ENCODE peak calls at places on chromosomes 4 and X, in nine cellular contexts. Y is PC-3, M is GM20000, H is cardiac fibroblast, V is esophagus squamous epithelium, U is A549, K is fibroblast of the aortic adventitia, L is foreskin keratinocyte, I is body of pancreas. E is an unnamed sample.

GRCh38 chrX:107628662-107629532 is 587 bp downstream of the PRPS1 start:
- DNase-seq in Y (peak; percentile 60), M (peak; percentile 36), H (peak; percentile 28), V (no peak), U (peak; percentile 50), K (no peak), L (peak; percentile 56), I (peak; percentile 33), E (peak; percentile 27)

GRCh38 chr4:63226236-63226635 is 1183.0 kb downstream of the TECRL start:
- DNase-seq in Y (no peak), M (no peak), H (no peak), V (no peak), U (no peak), K (no peak), L (no peak), I (no peak), E (no peak)

GRCh38 chrX:50973199-50973598 is 62.7 kb downstream of the BMP15 start:
- DNase-seq in Y (no peak), M (no peak), H (no peak), V (no peak), U (no peak), K (no peak), L (no peak), I (no peak), E (no peak)

GRCh38 chr4:113869743-113870375 is 108.3 kb upstream of the CAMK2D start:
- DNase-seq in Y (peak; percentile 40), M (peak; percentile 23), H (no peak), V (no peak), U (no peak), K (peak; percentile 54), L (peak; percentile 76), I (no peak), E (no peak)

GRCh38 chrX:54945224-54945623 is 24.6 kb downstream of the TRO start:
- DNase-seq in Y (no peak), M (no peak), H (no peak), V (no peak), U (no peak), K (no peak), L (no peak), I (no peak), E (no peak)

GRCh38 chr4:174707897-174708296 is 121.2 kb downstream of the GLRA3 start:
- DNase-seq in Y (no peak), M (no peak), H (peak; percentile 21), V (no peak), U (no peak), K (no peak), L (no peak), I (no peak), E (no peak)

GRCh38 chr4:88706574-88706973 is 8.9 kb upstream of the NAP1L5 start:
- DNase-seq in Y (peak; percentile 67), M (no peak), H (peak; percentile 83), V (no peak), U (peak; percentile 58), K (peak; percentile 82), L (no peak), I (peak; percentile 54), E (peak; percentile 23)

GRCh38 chr4:15586046-15586445 is 69.1 kb downstream of the FBXL5 start:
- DNase-seq in Y (no peak), M (no peak), H (no peak), V (no peak), U (no peak), K (no peak), L (no peak), I (no peak), E (no peak)

GRCh38 chrX:9396930-9397329 is 67.9 kb upstream of the TBL1X start:
- DNase-seq in Y (peak; percentile 28), M (no peak), H (peak; percentile 30), V (no peak), U (peak; percentile 63), K (peak; percentile 18), L (no peak), I (no peak), E (no peak)

GRCh38 chr4:8694651-8695151 is 102.1 kb downstream of the CPZ start:
- DNase-seq in Y (no peak), M (no peak), H (no peak), V (no peak), U (no peak), K (no peak), L (no peak), I (no peak), E (no peak)

GRCh38 chrX:20221902-20222301 is 44.8 kb downstream of the RPS6KA3 start:
- DNase-seq in Y (peak; percentile 47), M (no peak), H (peak; percentile 14), V (no peak), U (peak; percentile 86), K (peak; percentile 19), L (no peak), I (peak; percentile 49), E (no peak)

GRCh38 chrX:65586491-65586890 is 51.9 kb upstream of the LAS1L start:
- DNase-seq in Y (peak; percentile 81), M (no peak), H (peak; percentile 37), V (no peak), U (no peak), K (peak; percentile 38), L (no peak), I (no peak), E (no peak)

GRCh38 chrX:130688360-130688759 is 214.6 kb downstream of the ENOX2 start:
- DNase-seq in Y (no peak), M (no peak), H (no peak), V (no peak), U (no peak), K (no peak), L (no peak), I (no peak), E (no peak)

GRCh38 chr4:123843137-123843536 is 446.5 kb downstream of the SPRY1 start:
- DNase-seq in Y (no peak), M (no peak), H (peak; percentile 33), V (no peak), U (no peak), K (peak; percentile 65), L (no peak), I (no peak), E (no peak)

GRCh38 chr4:91116861-91117260 is 989.7 kb downstream of the CCSER1 start:
- DNase-seq in Y (peak; percentile 48), M (no peak), H (peak; percentile 31), V (no peak), U (peak; percentile 6), K (no peak), L (peak; percentile 33), I (no peak), E (no peak)

GRCh38 chr4:52059372-52059771 is 8.3 kb downstream of the SPATA18 start:
- DNase-seq in Y (peak; percentile 93), M (no peak), H (peak; percentile 89), V (no peak), U (peak; percentile 5), K (peak; percentile 92), L (peak; percentile 86), I (no peak), E (no peak)

GRCh38 chr4:69731826-69732225 is 28.6 kb downstream of the SULT1B1 start:
- DNase-seq in Y (no peak), M (no peak), H (no peak), V (no peak), U (no peak), K (peak; percentile 49), L (no peak), I (no peak), E (no peak)

GRCh38 chrX:78165425-78165824 is 26.0 kb upstream of the TAF9B start:
- DNase-seq in Y (peak; percentile 62), M (no peak), H (no peak), V (no peak), U (no peak), K (no peak), L (no peak), I (no peak), E (no peak)

DNA sequence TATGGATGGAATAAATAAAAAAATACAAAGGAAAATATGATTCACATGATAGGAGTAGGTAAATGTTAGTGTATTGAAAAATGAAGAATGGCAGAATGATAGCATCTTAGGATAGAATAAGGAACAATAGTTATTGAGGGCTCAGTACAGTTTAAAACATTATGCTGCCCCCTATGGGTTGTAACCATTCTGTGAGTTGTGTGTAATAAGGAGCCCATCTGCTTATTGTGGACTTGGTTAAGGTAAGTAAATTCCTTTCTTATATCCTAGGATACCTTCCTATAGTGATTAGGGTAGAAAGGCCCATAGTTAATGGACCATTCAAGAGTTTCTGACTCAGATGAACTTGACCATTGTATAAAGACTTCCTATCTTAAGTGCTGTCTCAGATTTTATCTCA is 195.8 kb downstream of the PDHA2 start:
- DNase-seq in Y (peak; percentile 33), M (no peak), H (peak; percentile 54), V (no peak), U (peak; percentile 6), K (peak; percentile 15), L (peak; percentile 40), I (no peak), E (peak; percentile 11)
- TF ChIP-seq CTCF in Y (peak; percentile 56), M (no peak), H (peak; percentile 41), V (no peak), U (no peak), K (peak; percentile 17), L (peak; percentile 68), I (no peak), E (peak; percentile 58)

GRCh38 chrX:118657413-118657812 is 70.0 kb upstream of the IL13RA1 start:
- DNase-seq in Y (no peak), M (no peak), H (no peak), V (no peak), U (no peak), K (no peak), L (no peak), I (no peak), E (no peak)
- TF ChIP-seq CTCF in Y (no peak), M (no peak), H (no peak), V (no peak), U (no peak), K (no peak), L (no peak), I (no peak), E (no peak)

DNA sequence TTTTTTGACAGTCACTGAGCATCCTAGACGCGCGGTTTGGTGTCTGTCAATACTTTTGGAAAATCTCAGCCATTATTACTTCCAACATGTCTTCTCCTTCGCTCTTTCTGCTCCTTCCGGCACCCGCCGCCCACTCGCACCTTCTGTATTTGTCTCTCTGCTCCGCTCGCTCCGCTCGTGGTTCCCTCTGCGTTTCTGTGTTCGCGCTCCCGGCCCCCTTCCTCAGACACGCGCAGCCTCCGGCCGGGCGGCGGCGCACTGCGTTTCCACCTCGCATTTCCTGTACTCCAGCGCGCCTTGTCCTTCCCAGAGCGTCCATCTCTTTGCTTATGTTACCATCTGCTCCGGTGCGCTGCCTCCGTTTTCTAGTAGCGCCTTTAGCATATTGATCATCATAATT is 21.1 kb downstream of the PDE6B start:
- DNase-seq in Y (no peak), M (no peak), H (no peak), V (no peak), U (no peak), K (no peak), L (no peak), I (no peak), E (no peak)
- TF ChIP-seq CTCF in Y (no peak), M (no peak), H (no peak), V (no peak), U (no peak), K (no peak), L (no peak), I (no peak), E (no peak)

DNA sequence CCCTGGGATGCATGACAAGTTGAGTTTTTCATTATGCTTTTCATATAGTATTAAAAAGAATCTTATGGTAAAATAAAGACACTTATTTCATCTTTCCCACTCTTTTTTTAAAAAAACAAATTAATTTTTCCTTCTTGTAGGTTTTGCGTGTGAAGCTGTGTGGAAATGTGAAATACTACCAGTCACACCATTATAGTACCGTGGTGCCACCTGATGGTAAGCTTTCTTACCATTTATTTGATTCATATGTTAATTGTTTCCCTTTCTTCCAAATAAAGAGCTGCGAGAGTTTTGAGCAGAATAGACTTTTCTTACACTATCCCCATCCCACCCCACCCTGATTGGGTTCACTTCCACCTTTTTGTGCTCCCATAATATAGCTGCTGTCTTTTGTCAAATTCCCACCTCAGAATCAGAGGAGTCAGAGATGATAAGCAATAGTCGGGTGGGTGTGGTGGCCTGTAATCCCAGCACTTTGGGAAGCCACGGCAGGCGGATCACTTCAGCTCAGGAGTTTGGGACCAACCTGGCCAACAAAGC is 44.3 kb downstream of the CASP6 start:
- DNase-seq in Y (no peak), M (no peak), H (peak; percentile 35), V (no peak), U (peak; percentile 13), K (peak; percentile 40), L (no peak), I (no peak), E (no peak)
- TF ChIP-seq CTCF in Y (peak; percentile 20), M (no peak), H (no peak), V (no peak), U (peak; percentile 20), K (no peak), L (peak; percentile 52), I (no peak), E (no peak)

E was measured in endothelial cell.